ENCODE peak calls at places on chromosomes 5 and 9, in five cellular contexts. K, W, E, R and M are unnamed samples.

GRCh38 chr5:83096660-83097334 is 19.4 kb downstream of the XRCC4 start:
- DNase-seq in W (no peak), R (no peak), K (no peak), E (peak; percentile 36), M (no peak)

GRCh38 chr5:22908129-22908528 is 55.0 kb upstream of the CDH12 start:
- DNase-seq in W (no peak), K (no peak), R (no peak), E (peak; percentile 4), M (no peak)

GRCh38 chr9:88775037-88775471 is 216.2 kb upstream of the S1PR3 start:
- DNase-seq in K (peak; percentile 73), W (no peak), R (no peak), E (peak; percentile 98), M (no peak)

GRCh38 chr5:151141535-151141934 is 16.0 kb downstream of the ANXA6 start:
- DNase-seq in K (peak; percentile 60), W (no peak), R (no peak), E (no peak), M (no peak)

GRCh38 chr5:31962928-31963327 is 211.2 kb downstream of the GOLPH3 start:
- DNase-seq in R (no peak), K (no peak), E (peak; percentile 22), W (no peak), M (no peak)

GRCh38 chr9:115673599-115673998 is 480.0 kb upstream of the PAPPA start:
- DNase-seq in W (no peak), E (peak; percentile 85), R (no peak), K (no peak), M (no peak)

GRCh38 chr5:108615216-108615615 is 132.5 kb upstream of the FER start:
- DNase-seq in R (no peak), W (no peak), K (no peak), E (peak; percentile 40), M (no peak)

GRCh38 chr5:149433524-149434131 is 54.5 kb upstream of the IL17B start:
- DNase-seq in W (no peak), K (no peak), E (peak; percentile 68), R (no peak), M (no peak)

GRCh38 chr9:129612123-129612522 is 8.8 kb downstream of the C9orf50 start:
- DNase-seq in R (no peak), E (no peak), W (no peak), K (peak; percentile 52), M (no peak)
- TF ChIP-seq CTCF in R (no peak), E (no peak), W (no peak), K (no peak), M (no peak)

GRCh38 chr5:65213921-65214525 is 267.7 kb downstream of the ADAMTS6 start:
- DNase-seq in E (peak; percentile 67), R (peak; percentile 19), K (no peak), W (no peak), M (no peak)
- TF ChIP-seq CTCF in E (peak; percentile 64), R (peak; percentile 70), K (peak; percentile 44), W (no peak), M (peak; percentile 30)

DNA sequence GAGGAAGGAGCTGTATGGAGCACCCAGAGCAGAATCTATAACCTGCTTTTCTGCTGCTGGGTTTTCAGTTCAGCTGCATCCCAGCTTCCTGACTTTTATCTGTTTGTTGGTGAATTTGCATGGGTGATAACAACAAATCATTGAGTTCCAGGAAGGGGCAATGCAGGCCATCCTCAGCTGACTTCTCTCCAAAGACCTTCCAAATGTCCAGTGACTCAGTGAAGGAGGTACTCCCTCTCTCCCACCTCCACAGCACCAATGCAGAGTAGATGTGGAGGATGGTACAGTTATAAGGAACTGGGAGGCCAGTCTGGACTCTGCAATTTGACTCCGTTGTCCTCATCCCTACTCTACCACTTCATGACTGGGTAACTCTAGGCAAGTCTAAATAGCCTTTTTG is 1.7 kb upstream of the TXN start:
- DNase-seq in K (no peak), R (no peak), W (no peak), E (no peak), M (no peak)
- TF ChIP-seq CTCF in K (no peak), R (no peak), W (no peak), E (no peak), M (no peak)

GRCh38 chr5:41118177-41118576 is 47.0 kb upstream of the MROH2B start:
- DNase-seq in R (no peak), E (no peak), W (no peak), K (no peak), M (no peak)
- TF ChIP-seq CTCF in R (no peak), E (no peak), W (no peak), K (peak; percentile 8), M (peak; percentile 15)

DNA sequence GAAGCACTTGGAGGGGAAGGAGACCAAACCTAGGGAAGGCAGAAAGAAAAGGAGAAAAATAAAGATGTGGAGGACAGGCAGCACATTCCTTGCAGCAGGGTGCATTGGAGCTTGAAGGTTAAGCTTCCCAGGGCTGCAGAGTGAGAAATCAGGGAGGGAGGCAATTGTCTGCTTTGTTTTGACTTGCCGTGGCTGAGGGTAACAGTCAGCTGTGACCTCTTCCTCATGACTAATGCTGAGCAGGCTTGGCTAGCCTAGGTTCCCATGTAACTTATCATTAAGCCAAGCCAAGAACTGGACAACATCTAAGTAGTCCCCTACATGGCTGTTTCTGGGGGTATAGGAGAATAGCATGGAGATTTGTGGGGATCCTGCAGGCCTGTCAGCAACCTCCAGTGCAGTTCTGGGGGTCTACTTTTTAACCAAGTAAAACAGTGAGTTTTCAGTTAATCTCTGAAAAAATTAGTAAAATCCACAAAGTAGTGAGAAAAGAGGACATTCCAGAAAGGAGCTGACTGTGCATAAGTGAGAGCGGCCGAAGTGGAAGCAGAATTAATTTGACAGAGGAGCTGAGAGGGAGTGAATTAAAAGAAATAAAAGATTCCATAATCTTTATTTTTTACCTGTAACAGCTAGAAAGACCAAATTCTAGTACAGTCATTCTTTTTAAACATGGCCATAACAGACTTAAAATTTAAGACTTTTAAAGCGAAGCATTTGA is 149.0 kb downstream of the SGCD start:
- DNase-seq in K (peak; percentile 74), R (no peak), W (no peak), E (peak; percentile 70), M (no peak)
- TF ChIP-seq CTCF in K (no peak), R (no peak), W (no peak), E (no peak), M (no peak)

GRCh38 chr9:113590389-113590788 is 126.9 kb downstream of the RGS3 start:
- DNase-seq in W (no peak), K (no peak), R (no peak), E (no peak), M (no peak)

GRCh38 chr9:113592806-113593575 is 129.5 kb downstream of the RGS3 start:
- DNase-seq in R (no peak), W (no peak), E (no peak), K (no peak), M (no peak)

GRCh38 chr9:113590991-113591898 is 127.7 kb downstream of the RGS3 start:
- DNase-seq in R (peak; percentile 91), W (peak; percentile 86), E (peak; percentile 84), K (peak; percentile 96), M (peak; percentile 77)

GRCh38 chr9:113593682-113594281 is 130.3 kb downstream of the RGS3 start:
- DNase-seq in R (peak; percentile 93), W (peak; percentile 57), K (peak; percentile 99), E (peak; percentile 98), M (no peak)

DNA sequence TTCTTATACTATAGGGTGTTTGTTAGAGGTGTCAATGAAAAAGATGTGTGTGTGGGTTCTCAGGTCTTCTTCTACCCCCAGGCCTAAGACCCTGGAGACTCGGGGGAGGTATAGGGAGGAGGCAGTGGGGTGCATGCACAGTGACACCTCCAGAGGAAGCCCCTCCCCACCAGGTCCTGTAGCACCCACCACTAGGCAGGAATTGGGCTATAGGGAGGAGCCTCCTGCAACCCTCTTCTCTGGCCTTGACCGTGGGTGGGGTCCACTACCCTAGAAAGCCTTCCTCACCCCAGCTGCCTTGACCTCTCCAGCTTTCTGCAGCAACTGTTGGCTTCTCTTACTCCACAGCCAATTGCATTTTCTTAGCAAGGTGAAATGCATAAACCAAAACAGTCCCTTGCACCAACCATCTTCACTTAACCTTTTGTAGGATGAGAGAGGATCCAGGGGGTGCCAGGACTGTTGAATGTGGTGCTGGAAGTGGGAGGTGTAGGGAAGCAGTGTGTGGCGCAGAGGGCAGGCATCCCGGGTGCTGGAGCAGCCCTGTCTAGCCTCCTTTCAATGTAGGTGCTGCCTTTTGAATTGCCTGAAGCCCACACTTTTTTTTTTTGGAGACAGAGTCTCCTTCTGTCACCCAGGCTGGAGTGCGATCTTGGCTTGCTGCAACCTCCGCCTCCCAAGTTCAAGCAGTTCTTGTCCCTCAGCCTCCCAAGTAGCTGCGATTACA is 128.5 kb downstream of the RGS3 start:
- DNase-seq in R (no peak), K (no peak), E (no peak), W (no peak), M (no peak)
- TF ChIP-seq CTCF in R (no peak), K (no peak), E (no peak), W (no peak), M (no peak)